ENCODE peak calls at places on chromosomes 7 and 10, in four cellular contexts. One of them, this sample, is unnamed.

GRCh38 chr7:99380823-99381663 is 6.5 kb downstream of the ARPC1B start:
- DNase-seq in GM12878: peak
- DNase-seq in HepG2: peak
- DNase-seq in K562: no peak
- DNase-seq in this sample: no peak

GRCh38 chr10:5206799-5207198 is 10.2 kb downstream of the AKR1C4 start:
- DNase-seq in GM12878: no peak
- DNase-seq in HepG2: no peak
- DNase-seq in K562: no peak
- DNase-seq in this sample: no peak

GRCh38 chr7:22210355-22210754 is 146.6 kb downstream of the RAPGEF5 start:
- DNase-seq in GM12878: no peak
- DNase-seq in HepG2: no peak
- DNase-seq in K562: no peak
- DNase-seq in this sample: no peak

GRCh38 chr7:87218941-87219544 is 489 bp downstream of the TMEM243 start:
- DNase-seq in GM12878: no peak
- DNase-seq in HepG2: peak
- DNase-seq in K562: peak
- DNase-seq in this sample: peak

GRCh38 chr7:116222501-116222900 is 12.2 kb downstream of the TES start:
- DNase-seq in GM12878: no peak
- DNase-seq in HepG2: no peak
- DNase-seq in K562: no peak
- DNase-seq in this sample: no peak

GRCh38 chr7:117129538-117129955 is 176.2 kb downstream of the ST7 start:
- DNase-seq in GM12878: no peak
- DNase-seq in HepG2: no peak
- DNase-seq in K562: no peak
- DNase-seq in this sample: no peak

GRCh38 chr7:37719077-37719476 is 35.5 kb downstream of the GPR141 start:
- DNase-seq in GM12878: no peak
- DNase-seq in HepG2: no peak
- DNase-seq in K562: no peak
- DNase-seq in this sample: no peak

GRCh38 chr10:88042162-88043100 is 179.0 kb downstream of the PTEN start:
- DNase-seq in GM12878: no peak
- DNase-seq in HepG2: no peak
- DNase-seq in K562: no peak
- DNase-seq in this sample: peak

GRCh38 chr10:28302012-28302667 is 724 bp downstream of the MPP7 start:
- DNase-seq in GM12878: no peak
- DNase-seq in HepG2: no peak
- DNase-seq in K562: peak
- DNase-seq in this sample: peak

GRCh38 chr7:48411619-48412018 is 240.4 kb downstream of the ABCA13 start:
- DNase-seq in GM12878: no peak
- DNase-seq in HepG2: no peak
- DNase-seq in K562: no peak
- DNase-seq in this sample: no peak

GRCh38 chr10:113099431-113100298 is 149.6 kb downstream of the TCF7L2 start:
- DNase-seq in GM12878: no peak
- DNase-seq in HepG2: no peak
- DNase-seq in K562: no peak
- DNase-seq in this sample: no peak

GRCh38 chr10:26556756-26557640 is 118.9 kb downstream of the APBB1IP start:
- DNase-seq in GM12878: no peak
- DNase-seq in HepG2: peak
- DNase-seq in K562: peak
- DNase-seq in this sample: no peak

GRCh38 chr10:1735562-1735961 is 1.8 kb downstream of the ADARB2 start:
- DNase-seq in GM12878: no peak
- DNase-seq in HepG2: no peak
- DNase-seq in K562: no peak
- DNase-seq in this sample: no peak

GRCh38 chr7:54622696-54623309 is 80.6 kb downstream of the VSTM2A start:
- DNase-seq in GM12878: no peak
- DNase-seq in HepG2: no peak
- DNase-seq in K562: no peak
- DNase-seq in this sample: no peak

GRCh38 chr7:124322561-124322960 is 289.7 kb upstream of the TMEM229A start:
- DNase-seq in GM12878: no peak
- DNase-seq in HepG2: no peak
- DNase-seq in K562: no peak
- DNase-seq in this sample: no peak

GRCh38 chr7:127629268-127629854 is 11.4 kb upstream of the PAX4 start:
- DNase-seq in GM12878: no peak
- DNase-seq in HepG2: peak
- DNase-seq in K562: peak
- DNase-seq in this sample: peak

GRCh38 chr7:20193242-20193777 is 23.9 kb downstream of the MACC1 start:
- DNase-seq in GM12878: no peak
- DNase-seq in HepG2: no peak
- DNase-seq in K562: no peak
- DNase-seq in this sample: no peak

GRCh38 chr10:72275351-72276012 is 1.8 kb downstream of the DDIT4 start:
- DNase-seq in GM12878: no peak
- DNase-seq in HepG2: no peak
- DNase-seq in K562: peak
- DNase-seq in this sample: no peak

GRCh38 chr7:158029431-158029938 is 558.1 kb downstream of the PTPRN2 start:
- DNase-seq in GM12878: no peak
- DNase-seq in HepG2: no peak
- DNase-seq in K562: no peak
- DNase-seq in this sample: no peak

GRCh38 chr10:74049995-74050394 is 52.1 kb downstream of the VCL start:
- DNase-seq in GM12878: no peak
- DNase-seq in HepG2: no peak
- DNase-seq in K562: no peak
- DNase-seq in this sample: no peak

GRCh38 chr7:141860207-141860606 is 18.9 kb upstream of the PRSS37 start:
- DNase-seq in GM12878: no peak
- DNase-seq in HepG2: no peak
- DNase-seq in K562: no peak
- DNase-seq in this sample: no peak

GRCh38 chr10:66505003-66505707 is 420.7 kb upstream of the LRRTM3 start:
- DNase-seq in GM12878: no peak
- DNase-seq in HepG2: no peak
- DNase-seq in K562: no peak
- DNase-seq in this sample: no peak
- TF ChIP-seq CREM in GM12878: no peak
- TF ChIP-seq CREM in HepG2: no peak
- TF ChIP-seq CREM in K562: no peak
- TF ChIP-seq CREM in this sample: no peak

DNA sequence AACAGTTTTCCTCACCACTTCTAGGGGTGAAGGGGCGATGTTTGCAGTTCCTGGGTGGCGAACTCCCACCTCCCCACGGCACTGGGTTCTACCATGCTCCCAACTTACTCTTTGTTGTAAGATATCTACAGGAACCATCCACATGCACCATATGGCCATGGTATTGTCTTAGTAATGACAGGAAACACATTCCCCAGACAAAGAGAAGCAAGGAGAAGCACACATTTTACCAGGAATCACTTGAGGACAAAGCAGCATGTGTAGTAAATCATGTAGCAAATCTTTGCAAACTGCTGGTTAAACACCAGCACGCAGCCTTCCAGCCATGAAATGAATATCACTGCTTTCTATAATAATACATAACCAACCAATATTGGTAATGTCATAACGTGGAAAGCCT is 101.3 kb downstream of the NRP1 start:
- DNase-seq in GM12878: no peak
- DNase-seq in HepG2: no peak
- DNase-seq in K562: no peak
- DNase-seq in this sample: no peak
- TF ChIP-seq USF2 in GM12878: no peak
- TF ChIP-seq USF2 in HepG2: no peak
- TF ChIP-seq USF2 in K562: no peak
- TF ChIP-seq USF2 in this sample: no peak

GRCh38 chr7:2012981-2013380 is 219.8 kb downstream of the MAD1L1 start:
- DNase-seq in GM12878: no peak
- DNase-seq in HepG2: no peak
- DNase-seq in K562: no peak
- DNase-seq in this sample: no peak

GRCh38 chr7:2010551-2011265 is 222.0 kb downstream of the MAD1L1 start:
- DNase-seq in GM12878: no peak
- DNase-seq in HepG2: no peak
- DNase-seq in K562: no peak
- DNase-seq in this sample: no peak

GRCh38 chr7:2012044-2012900 is 220.5 kb downstream of the MAD1L1 start:
- DNase-seq in GM12878: no peak
- DNase-seq in HepG2: no peak
- DNase-seq in K562: no peak
- DNase-seq in this sample: no peak

GRCh38 chr7:2010101-2010500 is 222.6 kb downstream of the MAD1L1 start:
- DNase-seq in GM12878: no peak
- DNase-seq in HepG2: no peak
- DNase-seq in K562: no peak
- DNase-seq in this sample: no peak

GRCh38 chr7:2011266-2012043 is 221.3 kb downstream of the MAD1L1 start:
- DNase-seq in GM12878: no peak
- DNase-seq in HepG2: no peak
- DNase-seq in K562: no peak
- DNase-seq in this sample: no peak
- TF ChIP-seq CREM in GM12878: no peak
- TF ChIP-seq CREM in HepG2: no peak
- TF ChIP-seq CREM in K562: no peak
- TF ChIP-seq CREM in this sample: no peak

GRCh38 chr7:132476541-132476940 is 99.7 kb downstream of the PLXNA4 start:
- DNase-seq in GM12878: no peak
- DNase-seq in HepG2: no peak
- DNase-seq in K562: no peak
- DNase-seq in this sample: no peak
- TF ChIP-seq USF2 in GM12878: no peak
- TF ChIP-seq USF2 in HepG2: no peak
- TF ChIP-seq USF2 in K562: no peak
- TF ChIP-seq USF2 in this sample: no peak

DNA sequence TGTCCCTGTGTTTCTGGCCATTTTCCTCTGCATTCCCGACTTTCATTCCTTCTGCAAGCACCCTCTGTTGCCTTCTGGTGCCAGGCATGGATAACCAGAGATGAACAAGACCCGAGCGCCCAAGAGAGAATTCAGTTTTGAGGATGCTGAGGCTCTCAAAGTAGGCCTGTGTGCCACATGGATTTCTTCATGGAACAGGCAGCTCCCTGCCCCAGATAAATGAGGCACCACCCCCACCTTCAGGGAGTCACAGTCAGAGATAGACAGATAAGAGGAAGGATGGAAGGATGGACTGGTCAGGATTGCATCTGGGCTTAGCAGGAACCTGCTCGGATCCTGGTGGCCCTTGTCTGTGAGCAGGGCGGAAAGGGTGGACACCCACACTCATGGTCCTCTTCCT is 49.4 kb downstream of the ADCYAP1R1 start:
- DNase-seq in GM12878: no peak
- DNase-seq in HepG2: no peak
- DNase-seq in K562: no peak
- DNase-seq in this sample: no peak
- TF ChIP-seq CREM in GM12878: no peak
- TF ChIP-seq CREM in HepG2: no peak
- TF ChIP-seq CREM in K562: no peak
- TF ChIP-seq CREM in this sample: no peak

GRCh38 chr10:91410638-91411367 is 659 bp downstream of the HECTD2 start:
- DNase-seq in GM12878: no peak
- DNase-seq in HepG2: no peak
- DNase-seq in K562: peak
- DNase-seq in this sample: no peak
- TF ChIP-seq USF2 in GM12878: no peak
- TF ChIP-seq USF2 in HepG2: no peak
- TF ChIP-seq USF2 in K562: no peak
- TF ChIP-seq USF2 in this sample: no peak